ENCODE peak calls at places on chromosomes 2 and 18, in five cellular contexts. C is CD4-positive, alpha-beta memory T cell; M is adipocyte; P is NCI-H446; H is cardiac muscle cell. B is an unnamed sample.

GRCh38 chr2:46329803-46330775 is 32.9 kb downstream of the EPAS1 start:
- DNase-seq in C (no peak), M (peak; percentile 95), P (no peak), H (peak; percentile 90), B (no peak)

GRCh38 chr2:241678307-241678706 is 8.3 kb downstream of the DTYMK start:
- DNase-seq in C (no peak), M (no peak), P (no peak), H (no peak), B (peak; percentile 14)

GRCh38 chr2:216970369-216970915 is 110.6 kb upstream of the TNP1 start:
- DNase-seq in C (no peak), M (no peak), P (no peak), H (no peak), B (no peak)

GRCh38 chr18:7370375-7370774 is 139.5 kb downstream of the LRRC30 start:
- DNase-seq in C (no peak), M (no peak), P (no peak), H (peak; percentile 46), B (no peak)

GRCh38 chr2:39266906-39267434 is 23.2 kb upstream of the CDKL4 start:
- DNase-seq in C (no peak), M (no peak), P (no peak), H (peak; percentile 40), B (no peak)

GRCh38 chr2:10149684-10150083 is 27.1 kb downstream of the RRM2 start:
- DNase-seq in C (no peak), M (no peak), P (no peak), H (no peak), B (no peak)

GRCh38 chr2:105644174-105644980 is 100.3 kb upstream of the NCK2 start:
- DNase-seq in C (no peak), M (peak; percentile 27), P (no peak), H (peak; percentile 33), B (no peak)

GRCh38 chr2:236748385-236748784 is 178.8 kb downstream of the ACKR3 start:
- DNase-seq in C (no peak), M (peak; percentile 24), P (no peak), H (peak; percentile 23), B (no peak)

GRCh38 chr18:8735274-8735673 is 29.9 kb downstream of the MTCL1 start:
- DNase-seq in C (no peak), M (no peak), P (no peak), H (no peak), B (no peak)

GRCh38 chr18:2406544-2406943 is 164.8 kb downstream of the METTL4 start:
- DNase-seq in C (no peak), M (peak; percentile 86), P (no peak), H (peak; percentile 40), B (no peak)

GRCh38 chr18:985301-985700 is 80.6 kb downstream of the ADCYAP1 start:
- DNase-seq in C (no peak), M (no peak), P (peak; percentile 84), H (no peak), B (peak; percentile 38)

GRCh38 chr18:13136689-13137040 is 81.9 kb upstream of the LDLRAD4 start:
- DNase-seq in C (no peak), M (peak; percentile 36), P (no peak), H (peak; percentile 35), B (no peak)

GRCh38 chr2:138329591-138329990 is 172.0 kb upstream of the SPOPL start:
- DNase-seq in C (no peak), M (no peak), P (no peak), H (no peak), B (no peak)

GRCh38 chr2:177143444-177143843 is 69.2 kb upstream of the HNRNPA3 start:
- DNase-seq in C (no peak), M (peak; percentile 63), P (no peak), H (peak; percentile 54), B (no peak)

GRCh38 chr2:45330617-45331016 is 280.4 kb downstream of the SRBD1 start:
- DNase-seq in C (no peak), M (peak; percentile 34), P (no peak), H (peak; percentile 55), B (no peak)

GRCh38 chr18:48673456-48674197 is 134.8 kb downstream of the CTIF start:
- DNase-seq in C (no peak), M (no peak), P (no peak), H (no peak), B (no peak)

GRCh38 chr2:44479127-44479887 is 117.6 kb downstream of the CAMKMT start:
- DNase-seq in C (peak; percentile 64), M (peak; percentile 92), P (peak; percentile 53), H (peak; percentile 91), B (peak; percentile 68)

GRCh38 chr2:23554054-23554697 is 169.2 kb downstream of the KLHL29 start:
- DNase-seq in C (no peak), M (no peak), P (no peak), H (peak; percentile 71), B (no peak)

GRCh38 chr18:41579185-41579584 is 375.8 kb upstream of the PIK3C3 start:
- DNase-seq in C (no peak), M (no peak), P (no peak), H (peak; percentile 66), B (no peak)

GRCh38 chr18:2920546-2921343 is 73.9 kb downstream of the EMILIN2 start:
- DNase-seq in C (no peak), M (no peak), P (no peak), H (no peak), B (peak; percentile 20)

GRCh38 chr2:12155308-12156061 is 409.1 kb downstream of the LPIN1 start:
- DNase-seq in C (no peak), M (peak; percentile 83), P (no peak), H (peak; percentile 79), B (no peak)

GRCh38 chr2:19574788-19575260 is 216.4 kb upstream of the OSR1 start:
- DNase-seq in C (no peak), M (peak; percentile 73), P (no peak), H (peak; percentile 88), B (no peak)

GRCh38 chr2:192194065-192194865 is 468 bp downstream of the TMEFF2 start:
- DNase-seq in C (no peak), M (peak; percentile 69), P (no peak), H (peak; percentile 14), B (no peak)

GRCh38 chr18:75544496-75544895 is 117.0 kb upstream of the SMIM21 start:
- DNase-seq in C (no peak), M (peak; percentile 18), P (no peak), H (peak; percentile 52), B (no peak)

GRCh38 chr18:39863916-39864315 is 2091.1 kb upstream of the PIK3C3 start:
- DNase-seq in C (no peak), M (no peak), P (peak; percentile 23), H (no peak), B (no peak)

GRCh38 chr2:240567872-240568677 is at the start of gene RNPEPL1:
- DNase-seq in C (peak; percentile 53), M (peak; percentile 85), P (no peak), H (no peak), B (peak; percentile 86)

GRCh38 chr18:79068299-79068945 is 772 bp upstream of the ATP9B start:
- DNase-seq in C (no peak), M (peak; percentile 24), P (no peak), H (peak; percentile 35), B (no peak)

GRCh38 chr2:60551241-60552095 is 2.0 kb downstream of the BCL11A start:
- DNase-seq in C (no peak), M (peak; percentile 75), P (no peak), H (peak; percentile 70), B (no peak)

GRCh38 chr2:165825041-165825440 is 31.0 kb upstream of the GALNT3 start:
- DNase-seq in C (no peak), M (peak; percentile 57), P (no peak), H (peak; percentile 69), B (no peak)

GRCh38 chr2:130870161-130870485 is 33.4 kb downstream of the ARHGEF4 start:
- DNase-seq in C (no peak), M (no peak), P (no peak), H (no peak), B (no peak)

GRCh38 chr2:47034973-47035609 is 119.5 kb upstream of the MCFD2 start:
- DNase-seq in C (no peak), M (no peak), P (no peak), H (no peak), B (no peak)